ENCODE peak calls at places on chromosomes 7 and 10, in four cellular contexts. E is heart right ventricle, M is neural progenitor cell, L is tibial nerve. X is an unnamed sample. For H3K36me3 and H3K4me1, the result is how much of the 10 kb centered on the place peaks cover.

GRCh38 chr7:81594767-81595166 is 175.1 kb downstream of the HGF start:
- DNase-seq in E (no peak), M (no peak), L (no peak), X (no peak)

GRCh38 chr10:2851544-2851943 is 215.8 kb upstream of the PFKP start:
- DNase-seq in E (no peak), M (no peak), L (no peak), X (no peak)

GRCh38 chr10:84205049-84205852 is 10.9 kb downstream of the CDHR1 start:
- DNase-seq in E (peak), M (peak), L (no peak), X (peak)

GRCh38 chr10:19231034-19231433 is 182.4 kb downstream of the MALRD1 start:
- DNase-seq in E (no peak), M (no peak), L (no peak), X (no peak)

GRCh38 chr7:73885975-73886798 is 25.2 kb downstream of the TMEM270 start:
- DNase-seq in E (peak), M (peak), L (no peak), X (no peak)

GRCh38 chr10:85600026-85600743 is 766.4 kb downstream of the GRID1 start:
- DNase-seq in E (no peak), M (no peak), L (no peak), X (peak)

GRCh38 chr7:41029072-41029492 is 673.8 kb downstream of the INHBA start:
- DNase-seq in E (no peak), M (no peak), L (no peak), X (no peak)

GRCh38 chr7:2069472-2069860 is 163.3 kb downstream of the MAD1L1 start:
- DNase-seq in E (no peak), M (peak), L (no peak), X (no peak)

GRCh38 chr7:118563311-118563710 is 338.8 kb downstream of the ANKRD7 start:
- DNase-seq in E (no peak), M (no peak), L (no peak), X (no peak)

GRCh38 chr10:108204528-108205313 is 1040.2 kb upstream of the SORCS1 start:
- DNase-seq in E (no peak), M (peak), L (no peak), X (no peak)

GRCh38 chr7:108423089-108423989 is 32.9 kb downstream of the NRCAM start:
- DNase-seq in E (no peak), M (no peak), L (no peak), X (no peak)

GRCh38 chr7:471866-472639 is 47.6 kb downstream of the PDGFA start:
- DNase-seq in E (peak), M (no peak), L (no peak), X (peak)

GRCh38 chr7:147498081-147498480 is 1092.5 kb upstream of the C7orf33 start:
- DNase-seq in E (no peak), M (no peak), L (no peak), X (no peak)

GRCh38 chr10:70617798-70618568 is 15.4 kb upstream of the PRF1 start:
- DNase-seq in E (no peak), M (no peak), L (no peak), X (no peak)

GRCh38 chr7:83646027-83646426 is 2.9 kb downstream of the SEMA3E start:
- DNase-seq in E (no peak), M (no peak), L (no peak), X (no peak)

GRCh38 chr7:194257-194995 is 2.1 kb downstream of the FAM20C start:
- DNase-seq in E (no peak), M (no peak), L (no peak), X (no peak)

GRCh38 chr10:78045237-78045636 is 11.6 kb downstream of the RPS24 start:
- DNase-seq in E (no peak), M (no peak), L (no peak), X (no peak)

GRCh38 chr10:59558066-59558465 is 151.6 kb downstream of the SLC16A9 start:
- DNase-seq in E (no peak), M (no peak), L (no peak), X (no peak)
- TF ChIP-seq CTCF in E (no peak), M (no peak), L (no peak), X (no peak)

DNA sequence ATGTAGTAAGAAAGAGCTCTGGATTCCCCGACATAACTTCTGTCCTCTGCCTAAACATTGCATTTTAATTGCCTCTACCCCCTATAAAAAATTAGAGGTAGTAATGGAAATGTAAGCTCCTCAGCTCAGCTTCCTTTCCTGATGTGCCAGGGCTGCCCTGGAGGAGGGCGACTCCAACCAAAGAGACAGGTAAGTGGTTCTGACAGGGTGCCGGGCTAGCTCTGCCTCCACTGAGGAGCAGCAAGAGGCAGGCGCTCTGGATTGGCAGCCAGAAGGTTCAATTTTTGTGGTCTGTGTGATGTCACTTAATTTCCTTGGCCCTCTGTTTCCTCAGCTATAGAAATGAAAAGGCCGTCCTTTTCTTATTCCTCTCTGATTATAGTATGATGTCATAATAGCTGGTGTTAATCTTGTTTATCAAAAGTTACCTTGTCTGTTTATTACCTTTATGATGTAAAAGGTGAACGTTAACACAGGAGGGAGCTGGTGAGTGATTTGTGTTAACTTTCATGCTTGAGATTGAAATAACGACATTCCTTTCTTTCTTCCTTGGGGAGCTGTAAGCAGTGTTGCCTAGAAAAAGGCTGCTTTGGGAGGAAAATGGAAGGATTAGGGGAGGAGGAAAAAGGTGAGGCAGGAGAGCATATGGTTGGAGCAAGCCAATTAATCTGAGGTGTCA is 51.8 kb downstream of the ANLN start:
- DNase-seq in E (no peak), M (peak), L (no peak), X (no peak)
- H3K36me3 ChIP-seq in E (under half), M (under half), L (under half), X (under half)

GRCh38 chr7:26329520-26330269 is 38.0 kb downstream of the SNX10 start:
- DNase-seq in E (peak), M (no peak), L (peak), X (no peak)
- H3K4me1 ChIP-seq in E (under half), M (under half), L (under half), X (under half)

DNA sequence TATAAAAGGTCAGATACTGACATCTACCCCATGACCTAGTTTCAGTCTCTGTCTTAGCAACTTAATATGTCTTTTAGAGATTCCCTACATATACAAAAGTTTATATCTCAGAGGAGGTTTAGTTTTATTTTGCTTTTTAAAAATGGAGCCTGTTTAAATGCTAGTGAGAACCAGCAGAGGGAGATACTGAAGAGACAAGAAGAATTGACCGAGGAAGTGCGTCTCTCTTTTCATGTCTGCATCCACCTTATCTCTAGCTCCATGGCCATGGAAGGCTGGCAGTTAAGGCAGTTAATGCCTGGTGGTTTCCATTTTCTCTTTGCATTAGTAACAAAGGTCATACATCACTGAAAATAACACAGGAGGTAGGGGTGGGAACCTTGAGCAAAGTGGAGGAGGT is 10.7 kb downstream of the SUV39H2 start:
- DNase-seq in E (no peak), M (no peak), L (no peak), X (no peak)
- TF ChIP-seq CTCF in E (no peak), M (peak), L (no peak), X (no peak)

GRCh38 chr7:143303733-143304132 is 12.2 kb upstream of the CLCN1 start:
- DNase-seq in E (no peak), M (no peak), L (no peak), X (no peak)

GRCh38 chr7:143296686-143297085 is 8.5 kb downstream of the CASP2 start:
- DNase-seq in E (no peak), M (no peak), L (no peak), X (no peak)

GRCh38 chr7:143300959-143301617 is 12.9 kb downstream of the CASP2 start:
- DNase-seq in E (no peak), M (no peak), L (no peak), X (no peak)

GRCh38 chr7:143299346-143299745 is 11.2 kb downstream of the CASP2 start:
- DNase-seq in E (no peak), M (no peak), L (no peak), X (no peak)

GRCh38 chr7:143299840-143300239 is 11.7 kb downstream of the CASP2 start:
- DNase-seq in E (peak), M (peak), L (peak), X (no peak)
- H3K36me3 ChIP-seq in E (half or more), M (under half), L (under half), X (half or more)

DNA sequence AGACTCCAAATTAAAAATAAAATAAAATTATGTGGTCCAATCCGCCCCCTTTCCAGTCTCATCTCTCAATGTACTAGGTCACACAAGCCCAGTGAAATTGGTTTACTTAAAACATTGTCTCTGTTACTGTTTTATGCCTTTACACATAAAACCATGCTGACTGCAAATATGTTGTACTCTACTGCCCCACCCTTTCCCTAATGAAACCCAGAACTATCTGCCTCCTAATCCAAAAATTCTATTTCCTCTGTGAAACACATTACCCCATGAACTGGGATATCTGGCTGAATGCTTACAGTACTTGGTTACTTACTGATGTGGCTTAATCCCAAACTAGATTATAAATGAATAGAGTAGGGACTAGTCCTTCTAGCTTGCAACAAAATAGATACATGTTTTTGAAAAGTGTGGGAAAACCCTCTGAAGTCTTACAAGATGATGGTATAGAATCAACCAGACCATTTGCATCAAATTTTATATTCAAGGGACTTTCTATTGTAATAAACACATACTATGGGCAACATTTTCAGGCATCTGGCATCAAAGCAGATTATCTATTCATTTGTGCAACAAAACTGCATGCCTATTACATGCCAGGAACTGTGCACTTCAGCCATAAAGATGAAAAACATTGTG is 10.0 kb upstream of the KMT2E start:
- DNase-seq in E (no peak), M (no peak), L (no peak), X (no peak)
- H3K4me1 ChIP-seq in E (half or more), M (under half), L (half or more), X (half or more)

GRCh38 chr10:48881937-48882336 is 57.7 kb downstream of the LRRC18 start:
- DNase-seq in E (no peak), M (no peak), L (no peak), X (no peak)
- TF ChIP-seq CTCF in E (no peak), M (no peak), L (no peak), X (no peak)

GRCh38 chr7:128755075-128755474 is 15.9 kb downstream of the CALU start:
- DNase-seq in E (no peak), M (no peak), L (no peak), X (no peak)

GRCh38 chr7:128758553-128758952 is 17.0 kb downstream of the OPN1SW start:
- DNase-seq in E (no peak), M (no peak), L (no peak), X (no peak)

GRCh38 chr7:128759274-128759673 is 16.3 kb downstream of the OPN1SW start:
- DNase-seq in E (no peak), M (no peak), L (no peak), X (no peak)

GRCh38 chr7:128755816-128756476 is 16.8 kb downstream of the CALU start:
- DNase-seq in E (no peak), M (no peak), L (no peak), X (no peak)

GRCh38 chr7:128757203-128757602 is 18.0 kb downstream of the CALU start:
- DNase-seq in E (no peak), M (no peak), L (no peak), X (no peak)
- H3K36me3 ChIP-seq in E (half or more), M (under half), L (under half), X (half or more)